ENCODE peak calls at places on chromosome 15, in five cellular contexts. Y is iris pigment epithelial cell, M is GM23248, V is kidney, U is A549. Z is an unnamed sample.

GRCh38 chr15:68252925-68253534 is 23.5 kb upstream of the CLN6 start:
- DNase-seq in Y (peak), M (peak), V (no peak), U (peak), Z (peak)

GRCh38 chr15:27743078-27743477 is 356.0 kb downstream of the OCA2 start:
- DNase-seq in Y (no peak), M (no peak), V (no peak), U (no peak), Z (no peak)

GRCh38 chr15:23690450-23690852 is 3.3 kb upstream of the NDN start:
- DNase-seq in Y (peak), M (peak), V (no peak), U (no peak), Z (peak)

GRCh38 chr15:34708422-34708821 is 46.4 kb downstream of the GJD2 start:
- DNase-seq in Y (peak), M (peak), V (no peak), U (peak), Z (peak)

GRCh38 chr15:79192462-79193036 is 90.0 kb upstream of the ANKRD34C start:
- DNase-seq in Y (no peak), M (peak), V (no peak), U (no peak), Z (no peak)

GRCh38 chr15:56772868-56773639 is 39.7 kb upstream of the ZNF280D start:
- DNase-seq in Y (peak), M (peak), V (no peak), U (no peak), Z (no peak)

GRCh38 chr15:56148099-56148498 is 95.6 kb downstream of the RFX7 start:
- DNase-seq in Y (no peak), M (no peak), V (no peak), U (no peak), Z (no peak)

GRCh38 chr15:64874131-64874530 is 32.4 kb downstream of the PLEKHO2 start:
- DNase-seq in Y (no peak), M (no peak), V (peak), U (no peak), Z (no peak)

GRCh38 chr15:29183071-29183831 is 86.4 kb downstream of the NSMCE3 start:
- DNase-seq in Y (peak), M (peak), V (no peak), U (no peak), Z (no peak)

GRCh38 chr15:59160880-59161593 is 45.6 kb upstream of the LDHAL6B start:
- DNase-seq in Y (peak), M (peak), V (no peak), U (peak), Z (no peak)

GRCh38 chr15:68154923-68155559 is 50.1 kb downstream of the CALML4 start:
- DNase-seq in Y (peak), M (peak), V (no peak), U (peak), Z (peak)